ENCODE peak calls at places on chromosomes 3 and 15, in nine cellular contexts. One of them, this sample, is unnamed.

GRCh38 chr15:52183562-52184173 is 7.5 kb downstream of the GNB5 start:
- DNase-seq in suprapubic skin: no peak
- DNase-seq in A549: peak; percentile 47
- DNase-seq in esophagus muscularis mucosa: peak; percentile 57
- DNase-seq in transverse colon: peak; percentile 19
- DNase-seq in tibial nerve: peak; percentile 34
- DNase-seq in sigmoid colon: no peak
- DNase-seq in K562: peak; percentile 51
- DNase-seq in ovary: peak; percentile 61
- DNase-seq in this sample: peak; percentile 34

GRCh38 chr3:177468816-177469590 is 271.7 kb upstream of the TBL1XR1 start:
- DNase-seq in esophagus muscularis mucosa: no peak
- DNase-seq in A549: no peak
- DNase-seq in sigmoid colon: no peak
- DNase-seq in K562: no peak
- DNase-seq in tibial nerve: no peak
- DNase-seq in transverse colon: no peak
- DNase-seq in ovary: no peak
- DNase-seq in suprapubic skin: no peak
- DNase-seq in this sample: no peak

GRCh38 chr3:48897401-48898376 is 993 bp downstream of the SLC25A20 start:
- DNase-seq in transverse colon: peak; percentile 26
- DNase-seq in A549: no peak
- DNase-seq in sigmoid colon: no peak
- DNase-seq in suprapubic skin: no peak
- DNase-seq in K562: peak; percentile 33
- DNase-seq in ovary: no peak
- DNase-seq in esophagus muscularis mucosa: no peak
- DNase-seq in tibial nerve: no peak
- DNase-seq in this sample: no peak

GRCh38 chr3:131801566-131801965 is 233.2 kb downstream of the CPNE4 start:
- DNase-seq in suprapubic skin: no peak
- DNase-seq in esophagus muscularis mucosa: no peak
- DNase-seq in sigmoid colon: no peak
- DNase-seq in transverse colon: no peak
- DNase-seq in ovary: no peak
- DNase-seq in tibial nerve: no peak
- DNase-seq in K562: no peak
- DNase-seq in A549: no peak
- DNase-seq in this sample: no peak

GRCh38 chr15:69475769-69476358 is 23.2 kb downstream of the RPLP1 start:
- DNase-seq in sigmoid colon: peak; percentile 85
- DNase-seq in tibial nerve: peak; percentile 92
- DNase-seq in suprapubic skin: peak; percentile 88
- DNase-seq in A549: peak; percentile 83
- DNase-seq in ovary: peak; percentile 72
- DNase-seq in transverse colon: peak; percentile 84
- DNase-seq in esophagus muscularis mucosa: no peak
- DNase-seq in K562: peak; percentile 75
- DNase-seq in this sample: peak; percentile 87

GRCh38 chr15:101652783-101653430 is 726 bp upstream of the TM2D3 start:
- DNase-seq in A549: no peak
- DNase-seq in tibial nerve: no peak
- DNase-seq in ovary: no peak
- DNase-seq in esophagus muscularis mucosa: no peak
- DNase-seq in K562: peak; percentile 47
- DNase-seq in suprapubic skin: no peak
- DNase-seq in transverse colon: no peak
- DNase-seq in sigmoid colon: peak; percentile 72
- DNase-seq in this sample: no peak

GRCh38 chr3:190701096-190701532 is 161.4 kb downstream of the GMNC start:
- DNase-seq in suprapubic skin: no peak
- DNase-seq in transverse colon: peak; percentile 54
- DNase-seq in ovary: no peak
- DNase-seq in K562: peak; percentile 2
- DNase-seq in A549: peak; percentile 79
- DNase-seq in esophagus muscularis mucosa: no peak
- DNase-seq in tibial nerve: no peak
- DNase-seq in sigmoid colon: no peak
- DNase-seq in this sample: peak; percentile 65

GRCh38 chr3:4972652-4973643 is 6.3 kb upstream of the BHLHE40 start:
- DNase-seq in A549: no peak
- DNase-seq in tibial nerve: no peak
- DNase-seq in K562: no peak
- DNase-seq in esophagus muscularis mucosa: no peak
- DNase-seq in transverse colon: no peak
- DNase-seq in sigmoid colon: no peak
- DNase-seq in ovary: no peak
- DNase-seq in suprapubic skin: no peak
- DNase-seq in this sample: no peak

GRCh38 chr15:20352241-20353200 is 189.1 kb downstream of the GOLGA6L6 start:
- DNase-seq in K562: no peak
- DNase-seq in transverse colon: no peak
- DNase-seq in tibial nerve: no peak
- DNase-seq in sigmoid colon: peak; percentile 66
- DNase-seq in suprapubic skin: peak; percentile 79
- DNase-seq in ovary: no peak
- DNase-seq in A549: no peak
- DNase-seq in esophagus muscularis mucosa: no peak
- DNase-seq in this sample: no peak

GRCh38 chr3:142577701-142578308 is 728 bp downstream of the ATR start:
- DNase-seq in tibial nerve: no peak
- DNase-seq in K562: peak; percentile 18
- DNase-seq in A549: no peak
- DNase-seq in transverse colon: no peak
- DNase-seq in sigmoid colon: no peak
- DNase-seq in esophagus muscularis mucosa: no peak
- DNase-seq in suprapubic skin: no peak
- DNase-seq in ovary: no peak
- DNase-seq in this sample: no peak

GRCh38 chr3:13886593-13887129 is 6.8 kb upstream of the WNT7A start:
- DNase-seq in transverse colon: no peak
- DNase-seq in sigmoid colon: no peak
- DNase-seq in suprapubic skin: no peak
- DNase-seq in ovary: no peak
- DNase-seq in K562: no peak
- DNase-seq in tibial nerve: no peak
- DNase-seq in A549: no peak
- DNase-seq in esophagus muscularis mucosa: peak; percentile 81
- DNase-seq in this sample: no peak

GRCh38 chr3:35857004-35857403 is 217.7 kb downstream of the ARPP21 start:
- DNase-seq in esophagus muscularis mucosa: no peak
- DNase-seq in K562: no peak
- DNase-seq in suprapubic skin: no peak
- DNase-seq in transverse colon: no peak
- DNase-seq in ovary: no peak
- DNase-seq in tibial nerve: no peak
- DNase-seq in sigmoid colon: no peak
- DNase-seq in A549: no peak
- DNase-seq in this sample: no peak

GRCh38 chr15:61715082-61715481 is 345.2 kb downstream of the VPS13C start:
- DNase-seq in A549: no peak
- DNase-seq in transverse colon: no peak
- DNase-seq in ovary: no peak
- DNase-seq in K562: no peak
- DNase-seq in sigmoid colon: no peak
- DNase-seq in tibial nerve: no peak
- DNase-seq in esophagus muscularis mucosa: peak; percentile 87
- DNase-seq in suprapubic skin: no peak
- DNase-seq in this sample: peak; percentile 42

GRCh38 chr15:53713218-53713617 is 46.2 kb downstream of the WDR72 start:
- DNase-seq in A549: no peak
- DNase-seq in K562: no peak
- DNase-seq in sigmoid colon: no peak
- DNase-seq in esophagus muscularis mucosa: no peak
- DNase-seq in tibial nerve: no peak
- DNase-seq in suprapubic skin: no peak
- DNase-seq in transverse colon: no peak
- DNase-seq in ovary: no peak
- DNase-seq in this sample: no peak

GRCh38 chr15:53721334-53722087 is 38.0 kb downstream of the WDR72 start:
- DNase-seq in A549: no peak
- DNase-seq in K562: no peak
- DNase-seq in ovary: no peak
- DNase-seq in sigmoid colon: no peak
- DNase-seq in esophagus muscularis mucosa: no peak
- DNase-seq in transverse colon: no peak
- DNase-seq in suprapubic skin: no peak
- DNase-seq in tibial nerve: no peak
- DNase-seq in this sample: no peak

DNA sequence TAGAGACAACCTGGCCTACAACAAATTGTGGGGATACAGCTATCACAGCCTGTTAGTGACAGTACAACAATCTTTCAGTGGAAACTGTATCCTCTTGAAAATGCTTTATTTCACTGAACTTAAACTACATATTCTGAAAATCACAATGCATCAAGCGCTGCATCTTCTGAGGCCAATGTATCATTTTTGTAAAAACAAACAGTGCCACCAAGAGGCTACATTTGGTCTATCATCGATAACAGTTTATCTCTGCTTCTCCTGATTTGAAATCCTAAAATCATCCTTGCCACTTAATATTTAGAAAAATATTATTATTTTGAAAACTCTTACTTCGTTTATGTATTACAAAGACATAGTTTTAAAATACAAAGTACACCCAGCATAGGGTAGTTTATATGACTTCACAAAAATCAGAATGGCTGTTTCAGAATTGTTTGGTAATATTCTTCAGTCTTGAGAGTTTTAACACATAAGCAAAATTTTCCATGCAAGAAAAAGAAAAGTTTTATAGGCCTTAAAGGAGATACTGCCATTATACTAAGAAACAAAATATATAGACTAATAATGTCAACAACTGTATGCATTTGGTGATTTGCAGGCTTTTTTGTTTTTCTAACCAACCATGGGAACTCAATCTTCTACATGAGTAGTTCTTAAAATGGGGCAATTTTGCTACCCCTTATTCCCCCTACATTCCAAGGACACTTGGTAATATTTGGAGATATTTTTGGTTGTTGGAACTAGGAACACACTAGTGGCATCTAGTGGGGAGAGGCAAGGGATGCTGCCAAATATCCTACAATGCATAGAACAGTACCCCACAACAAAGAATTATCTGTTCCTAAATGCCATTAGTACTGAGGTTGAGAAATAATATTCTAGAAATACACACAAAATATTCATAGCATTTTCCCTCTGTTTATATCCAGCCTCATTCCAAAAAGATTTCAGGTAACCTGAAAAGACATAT is 42.3 kb downstream of the WDR72 start:
- DNase-seq in suprapubic skin: no peak
- DNase-seq in ovary: no peak
- DNase-seq in K562: no peak
- DNase-seq in esophagus muscularis mucosa: no peak
- DNase-seq in sigmoid colon: no peak
- DNase-seq in tibial nerve: no peak
- DNase-seq in A549: peak; percentile 45
- DNase-seq in transverse colon: no peak
- DNase-seq in this sample: no peak
- TF ChIP-seq EP300 in suprapubic skin: no peak
- TF ChIP-seq EP300 in ovary: no peak
- TF ChIP-seq EP300 in K562: no peak
- TF ChIP-seq EP300 in esophagus muscularis mucosa: no peak
- TF ChIP-seq EP300 in sigmoid colon: no peak
- TF ChIP-seq EP300 in tibial nerve: no peak
- TF ChIP-seq EP300 in A549: no peak
- TF ChIP-seq EP300 in transverse colon: no peak
- TF ChIP-seq EP300 in this sample: no peak

GRCh38 chr3:42055291-42055690 is 35.9 kb upstream of the TRAK1 start:
- DNase-seq in A549: no peak
- DNase-seq in esophagus muscularis mucosa: no peak
- DNase-seq in tibial nerve: no peak
- DNase-seq in K562: no peak
- DNase-seq in ovary: no peak
- DNase-seq in transverse colon: no peak
- DNase-seq in sigmoid colon: no peak
- DNase-seq in suprapubic skin: no peak
- DNase-seq in this sample: no peak
- TF ChIP-seq POLR2A in A549: no peak
- TF ChIP-seq POLR2A in esophagus muscularis mucosa: no peak
- TF ChIP-seq POLR2A in tibial nerve: no peak
- TF ChIP-seq POLR2A in K562: no peak
- TF ChIP-seq POLR2A in ovary: no peak
- TF ChIP-seq POLR2A in transverse colon: no peak
- TF ChIP-seq POLR2A in sigmoid colon: no peak
- TF ChIP-seq POLR2A in suprapubic skin: no peak
- TF ChIP-seq POLR2A in this sample: no peak

GRCh38 chr3:73525591-73525990 is 99.2 kb downstream of the PDZRN3 start:
- DNase-seq in tibial nerve: no peak
- DNase-seq in suprapubic skin: no peak
- DNase-seq in K562: no peak
- DNase-seq in ovary: no peak
- DNase-seq in transverse colon: no peak
- DNase-seq in esophagus muscularis mucosa: peak; percentile 91
- DNase-seq in A549: no peak
- DNase-seq in sigmoid colon: no peak
- DNase-seq in this sample: no peak

GRCh38 chr3:73529280-73530029 is 95.3 kb downstream of the PDZRN3 start:
- DNase-seq in A549: no peak
- DNase-seq in K562: no peak
- DNase-seq in suprapubic skin: no peak
- DNase-seq in esophagus muscularis mucosa: peak; percentile 85
- DNase-seq in tibial nerve: no peak
- DNase-seq in ovary: no peak
- DNase-seq in transverse colon: no peak
- DNase-seq in sigmoid colon: no peak
- DNase-seq in this sample: no peak

GRCh38 chr3:73520931-73521461 is 103.7 kb downstream of the PDZRN3 start:
- DNase-seq in esophagus muscularis mucosa: peak; percentile 93
- DNase-seq in A549: no peak
- DNase-seq in K562: no peak
- DNase-seq in ovary: no peak
- DNase-seq in suprapubic skin: no peak
- DNase-seq in transverse colon: peak; percentile 63
- DNase-seq in sigmoid colon: peak; percentile 97
- DNase-seq in tibial nerve: peak; percentile 48
- DNase-seq in this sample: no peak

GRCh38 chr3:73521936-73522335 is 102.8 kb downstream of the PDZRN3 start:
- DNase-seq in A549: no peak
- DNase-seq in ovary: no peak
- DNase-seq in sigmoid colon: no peak
- DNase-seq in K562: no peak
- DNase-seq in transverse colon: peak; percentile 71
- DNase-seq in tibial nerve: no peak
- DNase-seq in suprapubic skin: no peak
- DNase-seq in esophagus muscularis mucosa: no peak
- DNase-seq in this sample: no peak

GRCh38 chr3:73523661-73524060 is 101.1 kb downstream of the PDZRN3 start:
- DNase-seq in K562: no peak
- DNase-seq in esophagus muscularis mucosa: peak; percentile 80
- DNase-seq in A549: no peak
- DNase-seq in sigmoid colon: no peak
- DNase-seq in transverse colon: no peak
- DNase-seq in suprapubic skin: no peak
- DNase-seq in tibial nerve: no peak
- DNase-seq in ovary: no peak
- DNase-seq in this sample: no peak
- H3K4me1 ChIP-seq in K562: no peaks in the 10 kb centered on the region
- H3K4me1 ChIP-seq in esophagus muscularis mucosa: peaks cover 45% of the 10 kb centered on the region
- H3K4me1 ChIP-seq in A549: no peaks in the 10 kb centered on the region
- H3K4me1 ChIP-seq in sigmoid colon: peaks cover 78% of the 10 kb centered on the region
- H3K4me1 ChIP-seq in transverse colon: peaks cover 27% of the 10 kb centered on the region
- H3K4me1 ChIP-seq in suprapubic skin: peaks cover 30% of the 10 kb centered on the region
- H3K4me1 ChIP-seq in tibial nerve: no peaks in the 10 kb centered on the region
- H3K4me1 ChIP-seq in ovary: peaks cover 19% of the 10 kb centered on the region
- H3K4me1 ChIP-seq in this sample: peaks cover 42% of the 10 kb centered on the region

GRCh38 chr15:83185561-83185960 is 22.1 kb downstream of the HDGFL3 start:
- DNase-seq in A549: no peak
- DNase-seq in sigmoid colon: no peak
- DNase-seq in suprapubic skin: no peak
- DNase-seq in ovary: no peak
- DNase-seq in K562: no peak
- DNase-seq in esophagus muscularis mucosa: no peak
- DNase-seq in tibial nerve: no peak
- DNase-seq in transverse colon: no peak
- DNase-seq in this sample: no peak
- TF ChIP-seq EP300 in A549: no peak
- TF ChIP-seq EP300 in sigmoid colon: no peak
- TF ChIP-seq EP300 in suprapubic skin: no peak
- TF ChIP-seq EP300 in ovary: no peak
- TF ChIP-seq EP300 in K562: no peak
- TF ChIP-seq EP300 in esophagus muscularis mucosa: no peak
- TF ChIP-seq EP300 in tibial nerve: no peak
- TF ChIP-seq EP300 in transverse colon: no peak
- TF ChIP-seq EP300 in this sample: no peak

This sample was measured in stomach.